ENCODE peak calls at places on chromosomes 4 and X, in seven cellular contexts. One of them, this sample, is unnamed.
A peak's percentile ranks its signal among the peaks of the same experiment; 100 is the strongest.

GRCh38 chrX:94908171-94908570 is 1234.2 kb downstream of the FAM133A start:
- DNase-seq in cardiac muscle cell: no peak
- DNase-seq in mucosa of gallbladder: no peak
- DNase-seq in amniotic stem cell: no peak
- DNase-seq in NCI-H1092 treated with DMSO at 0.1 percent for 48 hours: no peak
- DNase-seq in GM18507: no peak
- DNase-seq in iPS-NIHi11: no peak
- DNase-seq in this sample: no peak

GRCh38 chr4:89674876-89675459 is 162.0 kb downstream of the SNCA start:
- DNase-seq in mucosa of gallbladder: no peak
- DNase-seq in cardiac muscle cell: no peak
- DNase-seq in amniotic stem cell: no peak
- DNase-seq in NCI-H1092 treated with DMSO at 0.1 percent for 48 hours: peak; percentile 67
- DNase-seq in GM18507: no peak
- DNase-seq in iPS-NIHi11: no peak
- DNase-seq in this sample: no peak

GRCh38 chrX:109857898-109858297 is 124.8 kb upstream of the ACSL4 start:
- DNase-seq in amniotic stem cell: no peak
- DNase-seq in NCI-H1092 treated with DMSO at 0.1 percent for 48 hours: no peak
- DNase-seq in mucosa of gallbladder: no peak
- DNase-seq in iPS-NIHi11: no peak
- DNase-seq in cardiac muscle cell: peak; percentile 64
- DNase-seq in GM18507: no peak
- DNase-seq in this sample: no peak

GRCh38 chr4:43339435-43339834 is 446.9 kb downstream of the GRXCR1 start:
- DNase-seq in iPS-NIHi11: no peak
- DNase-seq in amniotic stem cell: no peak
- DNase-seq in mucosa of gallbladder: no peak
- DNase-seq in cardiac muscle cell: peak; percentile 64
- DNase-seq in GM18507: no peak
- DNase-seq in NCI-H1092 treated with DMSO at 0.1 percent for 48 hours: no peak
- DNase-seq in this sample: no peak

GRCh38 chrX:155985208-155985607 is 12.3 kb upstream of the IL9R start:
- DNase-seq in iPS-NIHi11: no peak
- DNase-seq in mucosa of gallbladder: no peak
- DNase-seq in GM18507: no peak
- DNase-seq in NCI-H1092 treated with DMSO at 0.1 percent for 48 hours: no peak
- DNase-seq in cardiac muscle cell: no peak
- DNase-seq in amniotic stem cell: no peak
- DNase-seq in this sample: peak; percentile 87

GRCh38 chr4:3805026-3805425 is 38.8 kb downstream of the ADRA2C start:
- DNase-seq in mucosa of gallbladder: no peak
- DNase-seq in cardiac muscle cell: no peak
- DNase-seq in amniotic stem cell: no peak
- DNase-seq in NCI-H1092 treated with DMSO at 0.1 percent for 48 hours: no peak
- DNase-seq in iPS-NIHi11: no peak
- DNase-seq in GM18507: no peak
- DNase-seq in this sample: no peak

GRCh38 chr4:45648846-45649245 is 475.0 kb downstream of the GABRG1 start:
- DNase-seq in GM18507: no peak
- DNase-seq in mucosa of gallbladder: no peak
- DNase-seq in iPS-NIHi11: no peak
- DNase-seq in amniotic stem cell: no peak
- DNase-seq in NCI-H1092 treated with DMSO at 0.1 percent for 48 hours: no peak
- DNase-seq in cardiac muscle cell: no peak
- DNase-seq in this sample: no peak

GRCh38 chr4:57064811-57065711 is 45.1 kb downstream of the IGFBP7 start:
- DNase-seq in GM18507: no peak
- DNase-seq in cardiac muscle cell: peak; percentile 87
- DNase-seq in NCI-H1092 treated with DMSO at 0.1 percent for 48 hours: no peak
- DNase-seq in amniotic stem cell: peak; percentile 88
- DNase-seq in mucosa of gallbladder: peak; percentile 70
- DNase-seq in iPS-NIHi11: no peak
- DNase-seq in this sample: no peak

GRCh38 chr4:30875659-30876269 is 155.6 kb downstream of the PCDH7 start:
- DNase-seq in NCI-H1092 treated with DMSO at 0.1 percent for 48 hours: no peak
- DNase-seq in mucosa of gallbladder: no peak
- DNase-seq in GM18507: no peak
- DNase-seq in amniotic stem cell: no peak
- DNase-seq in iPS-NIHi11: no peak
- DNase-seq in cardiac muscle cell: no peak
- DNase-seq in this sample: no peak

GRCh38 chrX:136920001-136920400 is 39.5 kb upstream of the RBMX start:
- DNase-seq in mucosa of gallbladder: no peak
- DNase-seq in iPS-NIHi11: no peak
- DNase-seq in NCI-H1092 treated with DMSO at 0.1 percent for 48 hours: peak; percentile 49
- DNase-seq in cardiac muscle cell: no peak
- DNase-seq in GM18507: no peak
- DNase-seq in amniotic stem cell: no peak
- DNase-seq in this sample: no peak

GRCh38 chr4:71270901-71271300 is 67.9 kb upstream of the SLC4A4 start:
- DNase-seq in GM18507: no peak
- DNase-seq in cardiac muscle cell: peak; percentile 62
- DNase-seq in NCI-H1092 treated with DMSO at 0.1 percent for 48 hours: peak; percentile 25
- DNase-seq in amniotic stem cell: no peak
- DNase-seq in mucosa of gallbladder: no peak
- DNase-seq in iPS-NIHi11: peak; percentile 23
- DNase-seq in this sample: peak; percentile 34

GRCh38 chr4:75671802-75672421 is 1.3 kb downstream of the G3BP2 start:
- DNase-seq in cardiac muscle cell: peak; percentile 7
- DNase-seq in mucosa of gallbladder: no peak
- DNase-seq in amniotic stem cell: no peak
- DNase-seq in GM18507: no peak
- DNase-seq in NCI-H1092 treated with DMSO at 0.1 percent for 48 hours: no peak
- DNase-seq in iPS-NIHi11: no peak
- DNase-seq in this sample: peak; percentile 10

GRCh38 chr4:9943761-9944160 is 77.5 kb downstream of the SLC2A9 start:
- DNase-seq in GM18507: no peak
- DNase-seq in NCI-H1092 treated with DMSO at 0.1 percent for 48 hours: no peak
- DNase-seq in amniotic stem cell: no peak
- DNase-seq in cardiac muscle cell: no peak
- DNase-seq in mucosa of gallbladder: no peak
- DNase-seq in iPS-NIHi11: no peak
- DNase-seq in this sample: no peak

GRCh38 chrX:75655627-75656026 is 129.4 kb downstream of the MAGEE2 start:
- DNase-seq in cardiac muscle cell: no peak
- DNase-seq in NCI-H1092 treated with DMSO at 0.1 percent for 48 hours: no peak
- DNase-seq in mucosa of gallbladder: no peak
- DNase-seq in iPS-NIHi11: peak; percentile 5
- DNase-seq in GM18507: no peak
- DNase-seq in amniotic stem cell: no peak
- DNase-seq in this sample: no peak

GRCh38 chr4:104475652-104476051 is 19.0 kb downstream of the CXXC4 start:
- DNase-seq in mucosa of gallbladder: no peak
- DNase-seq in GM18507: no peak
- DNase-seq in amniotic stem cell: no peak
- DNase-seq in iPS-NIHi11: peak; percentile 43
- DNase-seq in cardiac muscle cell: no peak
- DNase-seq in NCI-H1092 treated with DMSO at 0.1 percent for 48 hours: no peak
- DNase-seq in this sample: no peak

GRCh38 chr4:139171878-139172691 is 4.9 kb downstream of the ELF2 start:
- DNase-seq in amniotic stem cell: peak; percentile 43
- DNase-seq in cardiac muscle cell: peak; percentile 56
- DNase-seq in GM18507: no peak
- DNase-seq in iPS-NIHi11: no peak
- DNase-seq in NCI-H1092 treated with DMSO at 0.1 percent for 48 hours: peak; percentile 65
- DNase-seq in mucosa of gallbladder: no peak
- DNase-seq in this sample: no peak

GRCh38 chr4:1479454-1479853 is 73.2 kb upstream of the NKX1-1 start:
- DNase-seq in GM18507: no peak
- DNase-seq in NCI-H1092 treated with DMSO at 0.1 percent for 48 hours: no peak
- DNase-seq in iPS-NIHi11: peak; percentile 8
- DNase-seq in cardiac muscle cell: no peak
- DNase-seq in amniotic stem cell: no peak
- DNase-seq in mucosa of gallbladder: no peak
- DNase-seq in this sample: no peak

GRCh38 chr4:7439699-7440098 is 5.0 kb upstream of the PSAPL1 start:
- DNase-seq in NCI-H1092 treated with DMSO at 0.1 percent for 48 hours: no peak
- DNase-seq in iPS-NIHi11: no peak
- DNase-seq in cardiac muscle cell: no peak
- DNase-seq in amniotic stem cell: no peak
- DNase-seq in GM18507: no peak
- DNase-seq in mucosa of gallbladder: no peak
- DNase-seq in this sample: no peak

GRCh38 chrX:9928083-9928482 is 39.1 kb upstream of the CLDN34 start:
- DNase-seq in mucosa of gallbladder: no peak
- DNase-seq in iPS-NIHi11: peak; percentile 57
- DNase-seq in cardiac muscle cell: no peak
- DNase-seq in GM18507: no peak
- DNase-seq in NCI-H1092 treated with DMSO at 0.1 percent for 48 hours: peak; percentile 32
- DNase-seq in amniotic stem cell: no peak
- DNase-seq in this sample: no peak

GRCh38 chr4:151530783-151531182 is 121.8 kb downstream of the FHIP1A start:
- DNase-seq in amniotic stem cell: no peak
- DNase-seq in iPS-NIHi11: no peak
- DNase-seq in cardiac muscle cell: peak; percentile 50
- DNase-seq in NCI-H1092 treated with DMSO at 0.1 percent for 48 hours: peak; percentile 15
- DNase-seq in mucosa of gallbladder: no peak
- DNase-seq in GM18507: no peak
- DNase-seq in this sample: no peak

GRCh38 chrX:24298191-24298590 is 15.7 kb downstream of the SUPT20HL2 start:
- DNase-seq in cardiac muscle cell: no peak
- DNase-seq in NCI-H1092 treated with DMSO at 0.1 percent for 48 hours: no peak
- DNase-seq in iPS-NIHi11: peak; percentile 22
- DNase-seq in amniotic stem cell: no peak
- DNase-seq in mucosa of gallbladder: no peak
- DNase-seq in GM18507: no peak
- DNase-seq in this sample: no peak

GRCh38 chrX:77441479-77441878 is 5.7 kb upstream of the FGF16 start:
- DNase-seq in cardiac muscle cell: no peak
- DNase-seq in NCI-H1092 treated with DMSO at 0.1 percent for 48 hours: no peak
- DNase-seq in amniotic stem cell: no peak
- DNase-seq in iPS-NIHi11: no peak
- DNase-seq in GM18507: no peak
- DNase-seq in mucosa of gallbladder: no peak
- DNase-seq in this sample: no peak

GRCh38 chr4:2159931-2160330 is 82.0 kb downstream of the HAUS3 start:
- DNase-seq in mucosa of gallbladder: no peak
- DNase-seq in iPS-NIHi11: no peak
- DNase-seq in GM18507: no peak
- DNase-seq in cardiac muscle cell: peak; percentile 22
- DNase-seq in amniotic stem cell: no peak
- DNase-seq in NCI-H1092 treated with DMSO at 0.1 percent for 48 hours: no peak
- DNase-seq in this sample: no peak